ENCODE peak calls at places on chromosomes 3 and 15, in six cellular contexts. T, R, U, X, D and C are unnamed samples.

GRCh38 chr3:118196183-118196582 is 838.5 kb downstream of the IGSF11 start:
- DNase-seq in D (no peak), U (no peak), T (no peak), R (no peak), X (no peak), C (no peak)

GRCh38 chr3:23832523-23832922 is 26.8 kb downstream of the UBE2E1 start:
- DNase-seq in U (no peak), T (no peak), D (no peak), R (no peak), X (no peak), C (no peak)

GRCh38 chr3:112298781-112299180 is 4.8 kb upstream of the SLC9C1 start:
- DNase-seq in U (no peak), D (no peak), X (no peak), T (no peak), R (no peak), C (no peak)

GRCh38 chr3:160841455-160841854 is 85.4 kb downstream of the PPM1L start:
- DNase-seq in T (no peak), U (no peak), R (no peak), X (no peak), D (no peak), C (no peak)

GRCh38 chr15:95929232-95929846 is 401.2 kb upstream of the NR2F2 start:
- DNase-seq in D (no peak), X (no peak), R (no peak), U (no peak), T (no peak), C (no peak)

GRCh38 chr3:54527953-54528352 is 399.9 kb downstream of the LRTM1 start:
- DNase-seq in U (no peak), X (no peak), T (no peak), D (no peak), R (no peak), C (no peak)

GRCh38 chr3:105518806-105519418 is 152.2 kb downstream of the ALCAM start:
- DNase-seq in R (peak), T (no peak), D (no peak), X (peak), U (no peak), C (no peak)

GRCh38 chr3:122146466-122146865 is 37.0 kb upstream of the CASR start:
- DNase-seq in X (no peak), T (no peak), D (no peak), R (no peak), U (no peak), C (no peak)

GRCh38 chr3:62562017-62562416 is 188.7 kb upstream of the FEZF2 start:
- DNase-seq in D (no peak), T (peak), R (no peak), U (no peak), X (no peak), C (no peak)

GRCh38 chr3:48428088-48428862 is 1.6 kb downstream of the PLXNB1 start:
- DNase-seq in U (no peak), X (peak), T (no peak), D (no peak), R (no peak), C (peak)

GRCh38 chr3:142999881-143000280 is 1.5 kb upstream of the U2SURP start:
- DNase-seq in D (no peak), X (no peak), T (no peak), R (peak), U (no peak), C (no peak)

GRCh38 chr3:66140106-66140505 is 80.7 kb upstream of the SLC25A26 start:
- DNase-seq in R (no peak), T (no peak), X (no peak), U (no peak), D (no peak), C (no peak)

GRCh38 chr3:32177702-32178198 is 60.7 kb upstream of the CMTM8 start:
- DNase-seq in R (peak), U (peak), T (peak), D (no peak), X (peak), C (peak)

GRCh38 chr15:43775411-43775965 is 1.3 kb downstream of the ELL3 start:
- DNase-seq in D (no peak), X (peak), U (peak), R (peak), T (no peak), C (peak)

GRCh38 chr15:98428253-98428989 is 219.9 kb upstream of the IGF1R start:
- DNase-seq in U (peak), T (peak), D (peak), R (peak), X (peak), C (peak)

GRCh38 chr3:185586644-185586964 is 509 bp downstream of the SENP2 start:
- DNase-seq in U (no peak), T (no peak), D (no peak), R (no peak), X (no peak), C (no peak)

GRCh38 chr3:58434990-58435389 is 1.4 kb upstream of the PDHB start:
- DNase-seq in R (peak), T (peak), U (no peak), D (no peak), X (no peak), C (no peak)

GRCh38 chr3:89446593-89446992 is 339.2 kb downstream of the EPHA3 start:
- DNase-seq in U (no peak), R (no peak), X (no peak), T (no peak), D (no peak), C (no peak)

GRCh38 chr3:109387241-109387640 is 49.9 kb upstream of the DPPA4 start:
- DNase-seq in U (no peak), X (no peak), R (no peak), D (no peak), T (no peak), C (no peak)

GRCh38 chr3:123884258-123884831 is at the start of gene MYLK:
- DNase-seq in T (peak), U (peak), X (peak), D (no peak), R (peak), C (peak)

GRCh38 chr3:171829841-171830559 is 13.1 kb upstream of the TMEM212 start:
- DNase-seq in T (peak), U (peak), R (peak), X (peak), D (no peak), C (peak)

GRCh38 chr15:28935316-28935715 is 49.5 kb downstream of the APBA2 start:
- DNase-seq in D (no peak), R (no peak), X (no peak), T (no peak), U (no peak), C (no peak)